ENCODE peak calls at places on chromosomes 5 and 9, in four cellular contexts. U is OCI-LY7, W is SK-N-SH, O is PC-3. T is an unnamed sample.

GRCh38 chr5:88984040-88984439 is 101.1 kb upstream of the MEF2C start:
- DNase-seq in U (no peak), W (no peak), O (no peak), T (no peak)

GRCh38 chr9:4849364-4849763 is 56.6 kb downstream of the RCL1 start:
- DNase-seq in U (no peak), W (no peak), O (peak), T (no peak)

GRCh38 chr5:77076961-77077820 is 9.9 kb downstream of the ZBED3 start:
- DNase-seq in U (peak), W (peak), O (no peak), T (peak)

GRCh38 chr5:8906303-8906967 is 639.4 kb downstream of the SEMA5A start:
- DNase-seq in U (no peak), W (no peak), O (peak), T (no peak)

GRCh38 chr9:77883846-77884771 is 147.5 kb downstream of the GNAQ start:
- DNase-seq in U (no peak), W (no peak), O (no peak), T (no peak)

GRCh38 chr9:17793713-17794622 is 215.1 kb downstream of the SH3GL2 start:
- DNase-seq in U (no peak), W (no peak), O (peak), T (peak)

GRCh38 chr5:117454716-117455212 is 880.1 kb upstream of the SEMA6A start:
- DNase-seq in U (peak), W (peak), O (peak), T (peak)

GRCh38 chr5:60945760-60946253 is 802 bp downstream of the NDUFAF2 start:
- DNase-seq in U (no peak), W (peak), O (peak), T (no peak)

GRCh38 chr5:134506054-134507039 is 19.1 kb upstream of the JADE2 start:
- DNase-seq in U (no peak), W (no peak), O (peak), T (peak)

GRCh38 chr5:83049370-83049863 is 27.8 kb downstream of the TMEM167A start:
- DNase-seq in U (no peak), W (no peak), O (no peak), T (no peak)

GRCh38 chr9:126569036-126569435 is 44.7 kb upstream of the LMX1B start:
- DNase-seq in U (no peak), W (no peak), O (peak), T (no peak)

GRCh38 chr9:13032585-13032984 is 246.9 kb downstream of the MPDZ start:
- DNase-seq in U (no peak), W (no peak), O (no peak), T (no peak)

GRCh38 chr5:23704176-23704855 is 196.9 kb downstream of the PRDM9 start:
- DNase-seq in U (no peak), W (no peak), O (peak), T (no peak)

GRCh38 chr9:121700165-121700830 is 48.9 kb downstream of the DAB2IP start:
- DNase-seq in U (peak), W (peak), O (peak), T (peak)

DNA sequence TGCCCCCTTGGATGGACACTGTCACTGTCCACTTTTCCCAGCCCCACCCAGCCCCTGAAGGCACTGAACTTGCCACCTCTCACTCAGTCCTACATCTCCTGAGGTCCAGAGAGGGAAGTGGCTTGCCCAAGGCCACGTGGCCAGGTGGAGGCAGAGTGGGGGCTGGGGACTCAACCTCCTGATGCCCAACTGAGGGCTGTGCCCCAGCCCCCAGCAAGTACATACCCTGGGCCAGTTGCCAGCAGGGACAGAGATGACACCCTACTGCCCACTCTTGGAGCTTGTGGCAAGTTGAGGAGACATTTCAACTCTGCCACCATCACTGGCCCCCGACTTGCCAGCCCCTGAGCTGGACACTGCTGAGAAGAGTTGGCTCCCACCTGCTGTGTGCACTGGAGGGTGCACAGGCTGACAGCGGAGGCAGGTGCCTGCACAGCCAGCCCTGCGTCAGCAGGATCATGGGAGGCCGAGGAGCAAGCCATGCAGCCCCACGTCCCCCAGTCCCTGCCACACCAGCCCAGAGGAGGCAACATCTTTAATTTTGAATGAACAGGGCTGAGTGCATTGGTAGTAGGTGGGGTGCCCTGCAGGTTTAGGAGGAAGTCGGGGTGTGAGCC is 39.4 kb downstream of the UNC5A start:
- DNase-seq in U (no peak), W (no peak), O (no peak), T (no peak)
- TF ChIP-seq EZH2phosphoT487 in U (no peak), W (no peak), O (no peak), T (no peak)

GRCh38 chr5:78367318-78367991 is 7.0 kb downstream of the SCAMP1 start:
- DNase-seq in U (peak), W (no peak), O (no peak), T (no peak)
- TF ChIP-seq EZH2phosphoT487 in U (no peak), W (no peak), O (no peak), T (no peak)

GRCh38 chr5:178090856-178091255 is 22.5 kb upstream of the N4BP3 start:
- DNase-seq in U (no peak), W (no peak), O (peak), T (no peak)
- TF ChIP-seq EZH2phosphoT487 in U (no peak), W (no peak), O (no peak), T (no peak)

GRCh38 chr5:14399054-14399657 is 182.4 kb upstream of the OTULINL start:
- DNase-seq in U (peak), W (peak), O (peak), T (peak)
- TF ChIP-seq EZH2phosphoT487 in U (no peak), W (no peak), O (no peak), T (no peak)

GRCh38 chr9:129473523-129474244 is 147.2 kb downstream of the C9orf50 start:
- DNase-seq in U (no peak), W (no peak), O (no peak), T (no peak)
- TF ChIP-seq EZH2phosphoT487 in U (no peak), W (no peak), O (no peak), T (no peak)

DNA sequence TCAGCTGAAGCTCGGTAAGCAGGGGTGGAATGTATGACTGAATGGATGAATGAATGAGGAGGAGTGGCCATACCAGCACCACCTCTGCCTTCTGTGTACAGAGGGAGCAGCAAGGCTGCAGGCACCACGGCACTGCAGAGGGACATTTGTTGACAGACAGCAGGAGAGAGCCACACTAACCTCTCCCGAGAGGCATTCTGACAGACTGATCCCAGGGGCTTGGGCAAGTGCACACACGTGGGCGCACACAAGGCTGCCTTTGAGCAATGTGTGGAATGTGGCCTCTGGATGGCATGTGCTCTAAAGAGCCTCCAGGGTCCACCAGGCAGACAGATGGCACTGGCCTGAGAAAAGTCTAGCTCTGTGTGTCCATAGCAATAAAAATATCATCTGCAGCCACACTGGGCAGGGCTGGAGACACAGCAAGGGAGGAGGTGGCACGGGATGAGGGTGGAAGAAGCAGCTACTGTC is 111.8 kb downstream of the ACTL7B start:
- DNase-seq in U (no peak), W (no peak), O (no peak), T (peak)
- TF ChIP-seq EZH2phosphoT487 in U (no peak), W (no peak), O (no peak), T (no peak)

GRCh38 chr5:93787598-93787997 is 46.2 kb upstream of the POU5F2 start:
- DNase-seq in U (no peak), W (no peak), O (no peak), T (no peak)

GRCh38 chr5:93791520-93791972 is 50.1 kb upstream of the POU5F2 start:
- DNase-seq in U (no peak), W (no peak), O (no peak), T (peak)

GRCh38 chr5:93793159-93793781 is 51.9 kb upstream of the POU5F2 start:
- DNase-seq in U (no peak), W (no peak), O (no peak), T (no peak)

GRCh38 chr5:93790401-93790800 is 49.0 kb upstream of the POU5F2 start:
- DNase-seq in U (no peak), W (no peak), O (peak), T (no peak)

GRCh38 chr5:93789173-93790070 is 48.0 kb upstream of the POU5F2 start:
- DNase-seq in U (no peak), W (no peak), O (peak), T (no peak)
- TF ChIP-seq EZH2phosphoT487 in U (no peak), W (no peak), O (no peak), T (no peak)

GRCh38 chr5:104418056-104418455 is 855.5 kb upstream of the NUDT12 start:
- DNase-seq in U (no peak), W (no peak), O (no peak), T (no peak)

GRCh38 chr5:104412649-104413240 is 850.2 kb upstream of the NUDT12 start:
- DNase-seq in U (peak), W (no peak), O (peak), T (peak)
- TF ChIP-seq EZH2phosphoT487 in U (no peak), W (no peak), O (no peak), T (no peak)

GRCh38 chr5:37724395-37725125 is 115.3 kb downstream of the GDNF start:
- DNase-seq in U (no peak), W (no peak), O (peak), T (no peak)

GRCh38 chr5:37720550-37720952 is 119.3 kb downstream of the GDNF start:
- DNase-seq in U (no peak), W (peak), O (no peak), T (no peak)

GRCh38 chr5:37723147-37723961 is 116.5 kb downstream of the GDNF start:
- DNase-seq in U (no peak), W (no peak), O (peak), T (no peak)

GRCh38 chr5:37722236-37723146 is 117.3 kb downstream of the GDNF start:
- DNase-seq in U (no peak), W (no peak), O (peak), T (peak)

GRCh38 chr5:37721447-37721871 is 118.4 kb downstream of the GDNF start:
- DNase-seq in U (no peak), W (no peak), O (no peak), T (no peak)
- TF ChIP-seq EZH2phosphoT487 in U (no peak), W (no peak), O (no peak), T (no peak)